ENCODE peak calls at places on chromosomes 13 and 19, in four cellular contexts. One of them, this sample, is unnamed.

GRCh38 chr13:112618501-112618900 is 30.5 kb upstream of the TUBGCP3 start:
- DNase-seq in H54: no peak
- DNase-seq in fibroblast of lung: no peak
- DNase-seq in activated CD8-positive, alpha-beta memory T cell treated with anti-CD3 and anti-CD28 coated beads for 24 hours: no peak
- DNase-seq in this sample: no peak

GRCh38 chr13:54241719-54242118 is 1213.1 kb downstream of the OLFM4 start:
- DNase-seq in H54: no peak
- DNase-seq in fibroblast of lung: no peak
- DNase-seq in activated CD8-positive, alpha-beta memory T cell treated with anti-CD3 and anti-CD28 coated beads for 24 hours: no peak
- DNase-seq in this sample: no peak

GRCh38 chr19:7902796-7903243 is 857 bp upstream of the MAP2K7 start:
- DNase-seq in H54: no peak
- DNase-seq in fibroblast of lung: no peak
- DNase-seq in activated CD8-positive, alpha-beta memory T cell treated with anti-CD3 and anti-CD28 coated beads for 24 hours: peak
- DNase-seq in this sample: no peak

GRCh38 chr13:94726425-94726824 is 14.1 kb upstream of the SOX21 start:
- DNase-seq in H54: no peak
- DNase-seq in fibroblast of lung: no peak
- DNase-seq in activated CD8-positive, alpha-beta memory T cell treated with anti-CD3 and anti-CD28 coated beads for 24 hours: no peak
- DNase-seq in this sample: no peak

GRCh38 chr19:29372921-29373797 is 152.6 kb upstream of the VSTM2B start:
- DNase-seq in H54: no peak
- DNase-seq in fibroblast of lung: no peak
- DNase-seq in activated CD8-positive, alpha-beta memory T cell treated with anti-CD3 and anti-CD28 coated beads for 24 hours: peak
- DNase-seq in this sample: no peak

GRCh38 chr19:48398329-48399235 is 5.1 kb downstream of the GRIN2D start:
- DNase-seq in H54: no peak
- DNase-seq in fibroblast of lung: peak
- DNase-seq in activated CD8-positive, alpha-beta memory T cell treated with anti-CD3 and anti-CD28 coated beads for 24 hours: peak
- DNase-seq in this sample: peak

GRCh38 chr13:91664036-91664435 is 265.6 kb downstream of the GPC5 start:
- DNase-seq in H54: no peak
- DNase-seq in fibroblast of lung: peak
- DNase-seq in activated CD8-positive, alpha-beta memory T cell treated with anti-CD3 and anti-CD28 coated beads for 24 hours: no peak
- DNase-seq in this sample: no peak

GRCh38 chr13:110394371-110394841 is 87.3 kb downstream of the COL4A2 start:
- DNase-seq in H54: no peak
- DNase-seq in fibroblast of lung: peak
- DNase-seq in activated CD8-positive, alpha-beta memory T cell treated with anti-CD3 and anti-CD28 coated beads for 24 hours: no peak
- DNase-seq in this sample: peak

GRCh38 chr13:110944121-110944967 is 29.5 kb upstream of the ANKRD10 start:
- DNase-seq in H54: peak
- DNase-seq in fibroblast of lung: peak
- DNase-seq in activated CD8-positive, alpha-beta memory T cell treated with anti-CD3 and anti-CD28 coated beads for 24 hours: no peak
- DNase-seq in this sample: peak

GRCh38 chr13:101529419-101529818 is 76.9 kb downstream of the ITGBL1 start:
- DNase-seq in H54: no peak
- DNase-seq in fibroblast of lung: peak
- DNase-seq in activated CD8-positive, alpha-beta memory T cell treated with anti-CD3 and anti-CD28 coated beads for 24 hours: no peak
- DNase-seq in this sample: peak

GRCh38 chr19:18070181-18070580 is 16.6 kb downstream of the IL12RB1 start:
- DNase-seq in H54: no peak
- DNase-seq in fibroblast of lung: peak
- DNase-seq in activated CD8-positive, alpha-beta memory T cell treated with anti-CD3 and anti-CD28 coated beads for 24 hours: no peak
- DNase-seq in this sample: no peak

GRCh38 chr19:58021541-58022282 is 12.1 kb upstream of the ZSCAN1 start:
- DNase-seq in H54: no peak
- DNase-seq in fibroblast of lung: peak
- DNase-seq in activated CD8-positive, alpha-beta memory T cell treated with anti-CD3 and anti-CD28 coated beads for 24 hours: no peak
- DNase-seq in this sample: peak

GRCh38 chr13:22091222-22091970 is 420.5 kb downstream of the FGF9 start:
- DNase-seq in H54: no peak
- DNase-seq in fibroblast of lung: no peak
- DNase-seq in activated CD8-positive, alpha-beta memory T cell treated with anti-CD3 and anti-CD28 coated beads for 24 hours: no peak
- DNase-seq in this sample: no peak

GRCh38 chr13:108957369-108958012 is 328.1 kb downstream of the MYO16 start:
- DNase-seq in H54: peak
- DNase-seq in fibroblast of lung: peak
- DNase-seq in activated CD8-positive, alpha-beta memory T cell treated with anti-CD3 and anti-CD28 coated beads for 24 hours: no peak
- DNase-seq in this sample: peak

GRCh38 chr13:50529154-50529882 is 314.2 kb downstream of the DLEU7 start:
- DNase-seq in H54: peak
- DNase-seq in fibroblast of lung: peak
- DNase-seq in activated CD8-positive, alpha-beta memory T cell treated with anti-CD3 and anti-CD28 coated beads for 24 hours: no peak
- DNase-seq in this sample: no peak

GRCh38 chr19:35725216-35725861 is 7.5 kb downstream of the KMT2B start:
- DNase-seq in H54: no peak
- DNase-seq in fibroblast of lung: no peak
- DNase-seq in activated CD8-positive, alpha-beta memory T cell treated with anti-CD3 and anti-CD28 coated beads for 24 hours: no peak
- DNase-seq in this sample: no peak

GRCh38 chr13:33119886-33120543 is 103.8 kb downstream of the KL start:
- DNase-seq in H54: peak
- DNase-seq in fibroblast of lung: peak
- DNase-seq in activated CD8-positive, alpha-beta memory T cell treated with anti-CD3 and anti-CD28 coated beads for 24 hours: no peak
- DNase-seq in this sample: peak

GRCh38 chr19:14517840-14518505 is at the start of gene DNAJB1:
- DNase-seq in H54: peak
- DNase-seq in fibroblast of lung: peak
- DNase-seq in activated CD8-positive, alpha-beta memory T cell treated with anti-CD3 and anti-CD28 coated beads for 24 hours: no peak
- DNase-seq in this sample: peak

GRCh38 chr13:25743426-25743825 is 308.4 kb downstream of the SHISA2 start:
- DNase-seq in H54: no peak
- DNase-seq in fibroblast of lung: no peak
- DNase-seq in activated CD8-positive, alpha-beta memory T cell treated with anti-CD3 and anti-CD28 coated beads for 24 hours: no peak
- DNase-seq in this sample: peak

GRCh38 chr13:97459215-97459772 is 25.3 kb downstream of the RAP2A start:
- DNase-seq in H54: no peak
- DNase-seq in fibroblast of lung: no peak
- DNase-seq in activated CD8-positive, alpha-beta memory T cell treated with anti-CD3 and anti-CD28 coated beads for 24 hours: no peak
- DNase-seq in this sample: no peak

GRCh38 chr19:4352701-4353121 is 9.3 kb downstream of the MPND start:
- DNase-seq in H54: no peak
- DNase-seq in fibroblast of lung: peak
- DNase-seq in activated CD8-positive, alpha-beta memory T cell treated with anti-CD3 and anti-CD28 coated beads for 24 hours: peak
- DNase-seq in this sample: peak

GRCh38 chr13:58085819-58086218 is 454.3 kb downstream of the PCDH17 start:
- DNase-seq in H54: no peak
- DNase-seq in fibroblast of lung: peak
- DNase-seq in activated CD8-positive, alpha-beta memory T cell treated with anti-CD3 and anti-CD28 coated beads for 24 hours: no peak
- DNase-seq in this sample: no peak

GRCh38 chr19:17751912-17752273 is 616 bp downstream of the FCHO1 start:
- DNase-seq in H54: no peak
- DNase-seq in fibroblast of lung: no peak
- DNase-seq in activated CD8-positive, alpha-beta memory T cell treated with anti-CD3 and anti-CD28 coated beads for 24 hours: no peak
- DNase-seq in this sample: no peak

This sample was measured in EL.